ENCODE peak calls at places on chromosomes 6 and 20, in ten cellular contexts. I is NCI-H1436; W is endodermal cell; H is NCI-H2029; U is hypothalamus; E is cardiac muscle cell; T is dermis blood vessel endothelial cell; V is nephron progenitor cell; L is stimulated activated naive CD4-positive, alpha-beta T cell treated with Interleukin-2 at 50 U/mL for 16 hours; Z is stimulated activated CD8-positive, alpha-beta memory T cell treated with anti-CD3 and anti-CD28 coated beads, Interleukin-4, amount 100 ng/mL, for 24 hours. B is an unnamed sample.

GRCh38 chr6:52664185-52664990 is 6.5 kb upstream of the TMEM14A start:
- DNase-seq in I (peak; percentile 96), W (peak; percentile 98), H (peak; percentile 96), U (peak; percentile 78), E (peak; percentile 97), T (peak; percentile 98), V (peak; percentile 88), L (peak; percentile 59), Z (peak; percentile 55), B (peak; percentile 85)

GRCh38 chr20:23226612-23227265 is 123.9 kb upstream of the NXT1 start:
- DNase-seq in I (no peak), W (no peak), H (no peak), U (no peak), E (no peak), T (peak; percentile 64), V (no peak), L (no peak), Z (no peak), B (no peak)

GRCh38 chr20:35635652-35636051 is 20.0 kb downstream of the SPAG4 start:
- DNase-seq in I (no peak), W (no peak), H (no peak), U (no peak), E (peak; percentile 49), T (no peak), V (no peak), L (no peak), Z (no peak), B (no peak)

GRCh38 chr6:43887906-43888683 is 118.1 kb downstream of the VEGFA start:
- DNase-seq in I (no peak), W (peak; percentile 74), H (no peak), U (no peak), E (no peak), T (no peak), V (no peak), L (no peak), Z (no peak), B (no peak)

GRCh38 chr6:110658621-110659211 is 156.6 kb downstream of the CDK19 start:
- DNase-seq in I (no peak), W (no peak), H (no peak), U (no peak), E (no peak), T (no peak), V (no peak), L (no peak), Z (no peak), B (no peak)

GRCh38 chr6:23266536-23266935 is 697.2 kb downstream of the HDGFL1 start:
- DNase-seq in I (no peak), W (no peak), H (no peak), U (no peak), E (no peak), T (no peak), V (no peak), L (no peak), Z (no peak), B (no peak)

GRCh38 chr6:21726676-21727075 is 133.1 kb downstream of the SOX4 start:
- DNase-seq in I (no peak), W (no peak), H (no peak), U (no peak), E (no peak), T (peak; percentile 9), V (no peak), L (no peak), Z (no peak), B (no peak)

GRCh38 chr6:34232901-34233300 is 3.8 kb upstream of the HMGA1 start:
- DNase-seq in I (no peak), W (peak; percentile 49), H (no peak), U (no peak), E (peak; percentile 31), T (no peak), V (no peak), L (no peak), Z (no peak), B (no peak)

GRCh38 chr6:34284563-34285545 is 36.0 kb upstream of the SMIM29 start:
- DNase-seq in I (no peak), W (no peak), H (no peak), U (peak; percentile 13), E (no peak), T (no peak), V (no peak), L (no peak), Z (no peak), B (peak; percentile 56)

GRCh38 chr6:108945686-108946158 is 97.5 kb downstream of the ARMC2 start:
- DNase-seq in I (no peak), W (peak; percentile 69), H (no peak), U (peak; percentile 64), E (no peak), T (no peak), V (peak; percentile 17), L (no peak), Z (no peak), B (peak; percentile 23)

GRCh38 chr20:1287787-1288569 is 21.9 kb downstream of the SNPH start:
- DNase-seq in I (no peak), W (no peak), H (no peak), U (no peak), E (no peak), T (no peak), V (no peak), L (no peak), Z (no peak), B (peak; percentile 66)

GRCh38 chr6:135941275-135941674 is 89.8 kb downstream of the PDE7B start:
- DNase-seq in I (no peak), W (no peak), H (no peak), U (no peak), E (no peak), T (no peak), V (no peak), L (no peak), Z (no peak), B (no peak)

GRCh38 chr20:10662661-10663458 is 10.9 kb downstream of the JAG1 start:
- DNase-seq in I (no peak), W (peak; percentile 34), H (no peak), U (no peak), E (no peak), T (no peak), V (no peak), L (no peak), Z (no peak), B (no peak)

GRCh38 chr20:61963885-61964674 is 101.6 kb downstream of the TAF4 start:
- DNase-seq in I (no peak), W (no peak), H (no peak), U (no peak), E (no peak), T (no peak), V (no peak), L (no peak), Z (no peak), B (no peak)

GRCh38 chr6:110233769-110234374 is 53.6 kb downstream of the CDC40 start:
- DNase-seq in I (no peak), W (no peak), H (peak; percentile 2), U (no peak), E (peak; percentile 53), T (no peak), V (no peak), L (no peak), Z (no peak), B (no peak)

GRCh38 chr6:25279748-25280616 is 808 bp downstream of the CARMIL1 start:
- DNase-seq in I (peak; percentile 14), W (peak; percentile 89), H (no peak), U (no peak), E (peak; percentile 50), T (peak; percentile 3), V (peak; percentile 44), L (peak; percentile 1), Z (no peak), B (no peak)

GRCh38 chr6:89298680-89299450 is 16.2 kb downstream of the GABRR2 start:
- DNase-seq in I (no peak), W (no peak), H (no peak), U (no peak), E (no peak), T (peak; percentile 75), V (no peak), L (peak; percentile 42), Z (no peak), B (no peak)

GRCh38 chr20:53079883-53080282 is 107.7 kb downstream of the TSHZ2 start:
- DNase-seq in I (no peak), W (no peak), H (no peak), U (no peak), E (no peak), T (peak; percentile 25), V (no peak), L (no peak), Z (no peak), B (no peak)

GRCh38 chr6:166206510-166207389 is 39.1 kb upstream of the TBXT start:
- DNase-seq in I (no peak), W (no peak), H (no peak), U (no peak), E (no peak), T (no peak), V (no peak), L (no peak), Z (no peak), B (no peak)

GRCh38 chr20:44961024-44961866 is 1.0 kb upstream of the TOMM34 start:
- DNase-seq in I (no peak), W (no peak), H (no peak), U (no peak), E (no peak), T (no peak), V (no peak), L (no peak), Z (no peak), B (no peak)

GRCh38 chr6:45637611-45638257 is 260.0 kb upstream of the SUPT3H start:
- DNase-seq in I (no peak), W (no peak), H (no peak), U (no peak), E (no peak), T (no peak), V (no peak), L (no peak), Z (no peak), B (no peak)

GRCh38 chr20:63541371-63541770 is 4.2 kb upstream of the PTK6 start:
- DNase-seq in I (no peak), W (no peak), H (no peak), U (no peak), E (no peak), T (no peak), V (no peak), L (no peak), Z (no peak), B (no peak)

GRCh38 chr6:6008648-6009421 is 2.1 kb upstream of the NRN1 start:
- DNase-seq in I (peak; percentile 86), W (peak; percentile 93), H (peak; percentile 96), U (no peak), E (peak; percentile 90), T (peak; percentile 84), V (peak; percentile 88), L (no peak), Z (peak; percentile 27), B (peak; percentile 32)

GRCh38 chr6:23174781-23175361 is 605.5 kb downstream of the HDGFL1 start:
- DNase-seq in I (no peak), W (no peak), H (no peak), U (no peak), E (no peak), T (no peak), V (no peak), L (no peak), Z (no peak), B (no peak)

GRCh38 chr6:91786474-91787184 is 1199.8 kb upstream of the MAP3K7 start:
- DNase-seq in I (no peak), W (no peak), H (no peak), U (no peak), E (no peak), T (no peak), V (no peak), L (no peak), Z (no peak), B (no peak)

GRCh38 chr6:91497770-91498169 is 910.9 kb upstream of the MAP3K7 start:
- DNase-seq in I (no peak), W (no peak), H (no peak), U (no peak), E (no peak), T (no peak), V (no peak), L (no peak), Z (no peak), B (no peak)

GRCh38 chr6:130912451-130912850 is 85.2 kb downstream of the SMLR1 start:
- DNase-seq in I (no peak), W (no peak), H (no peak), U (no peak), E (no peak), T (no peak), V (no peak), L (no peak), Z (no peak), B (no peak)

GRCh38 chr6:24630861-24631505 is 15.0 kb downstream of the KIAA0319 start:
- DNase-seq in I (no peak), W (peak; percentile 68), H (no peak), U (no peak), E (peak; percentile 58), T (no peak), V (no peak), L (no peak), Z (no peak), B (no peak)